ENCODE peak calls at places on chromosomes 13 and 19, in ten cellular contexts. D is stimulated activated CD8-positive, alpha-beta memory T cell treated with anti-CD3 and anti-CD28 coated beads, Interleukin-4, amount 100 ng/mL, for 4 hours; I is activated CD4-positive, alpha-beta T cell treated with anti-CD3 and anti-CD28 coated beads, Interleukin-2, amount 10 ng/mL, durations not matched to agents 7 days and 5 days; C is NCI-H2107; M is left ventricle myocardium inferior; X is NCI-H345; B is hepatic stellate cell; J is T follicular helper cell; F is activated T-cell treated with anti-CD3 and anti-CD28 coated beads for 1 hour; Y is T1000. O is an unnamed sample.

GRCh38 chr19:46471778-46472543 is 598 bp upstream of the PNMA8A start:
- DNase-seq in D (no peak), I (no peak), C (no peak), M (no peak), X (no peak), B (no peak), J (no peak), F (no peak), Y (no peak), O (no peak)

GRCh38 chr13:20700288-20700687 is 3.2 kb upstream of the IL17D start:
- DNase-seq in D (no peak), I (no peak), C (no peak), M (no peak), X (no peak), B (no peak), J (no peak), F (no peak), Y (no peak), O (no peak)

GRCh38 chr13:94917814-94918213 is 205.5 kb upstream of the SOX21 start:
- DNase-seq in D (no peak), I (no peak), C (no peak), M (no peak), X (no peak), B (no peak), J (no peak), F (no peak), Y (no peak), O (no peak)

GRCh38 chr13:31204592-31204991 is 4.8 kb downstream of the B3GLCT start:
- DNase-seq in D (no peak), I (no peak), C (no peak), M (no peak), X (no peak), B (peak; percentile 50), J (no peak), F (no peak), Y (no peak), O (no peak)

GRCh38 chr19:14580623-14581237 is 2.2 kb upstream of the CLEC17A start:
- DNase-seq in D (no peak), I (no peak), C (no peak), M (no peak), X (no peak), B (no peak), J (no peak), F (no peak), Y (no peak), O (no peak)

GRCh38 chr19:19670070-19670551 is 1.5 kb downstream of the ZNF101 start:
- DNase-seq in D (no peak), I (no peak), C (no peak), M (no peak), X (no peak), B (peak; percentile 13), J (no peak), F (no peak), Y (no peak), O (no peak)

GRCh38 chr19:55720214-55720746 is 17.9 kb downstream of the NLRP9 start:
- DNase-seq in D (no peak), I (no peak), C (no peak), M (no peak), X (no peak), B (no peak), J (no peak), F (no peak), Y (no peak), O (no peak)

GRCh38 chr19:47619763-47620162 is 10.8 kb downstream of the BICRA start:
- DNase-seq in D (no peak), I (no peak), C (no peak), M (no peak), X (no peak), B (no peak), J (no peak), F (no peak), Y (no peak), O (no peak)

GRCh38 chr13:20703785-20704458 is 423 bp downstream of the IL17D start:
- DNase-seq in D (peak; percentile 36), I (peak; percentile 73), C (peak; percentile 45), M (peak; percentile 68), X (peak; percentile 83), B (peak; percentile 91), J (peak; percentile 60), F (peak; percentile 60), Y (peak; percentile 70), O (peak; percentile 70)

GRCh38 chr13:94318418-94318817 is 161.1 kb downstream of the DCT start:
- DNase-seq in D (no peak), I (no peak), C (no peak), M (no peak), X (no peak), B (no peak), J (no peak), F (no peak), Y (no peak), O (no peak)

GRCh38 chr13:103757361-103757760 is 691.1 kb upstream of the SLC10A2 start:
- DNase-seq in D (no peak), I (no peak), C (no peak), M (no peak), X (no peak), B (no peak), J (no peak), F (no peak), Y (no peak), O (no peak)

GRCh38 chr13:34808649-34809048 is 133.4 kb upstream of the NBEA start:
- DNase-seq in D (no peak), I (no peak), C (no peak), M (no peak), X (no peak), B (no peak), J (no peak), F (no peak), Y (no peak), O (no peak)

GRCh38 chr13:24038846-24039330 is 121.6 kb upstream of the SPATA13 start:
- DNase-seq in D (no peak), I (no peak), C (no peak), M (no peak), X (peak; percentile 28), B (no peak), J (no peak), F (no peak), Y (peak; percentile 5), O (no peak)

GRCh38 chr19:17305211-17305516 is 508 bp upstream of the MRPL34 start:
- DNase-seq in D (no peak), I (no peak), C (no peak), M (no peak), X (no peak), B (no peak), J (no peak), F (no peak), Y (no peak), O (no peak)

GRCh38 chr19:58196911-58197616 is 14.2 kb downstream of the ZNF274 start:
- DNase-seq in D (no peak), I (no peak), C (no peak), M (no peak), X (no peak), B (no peak), J (no peak), F (no peak), Y (no peak), O (no peak)

GRCh38 chr13:33612641-33613638 is 205.0 kb upstream of the RFC3 start:
- DNase-seq in D (no peak), I (peak; percentile 12), C (no peak), M (no peak), X (no peak), B (no peak), J (no peak), F (no peak), Y (no peak), O (no peak)

GRCh38 chr19:53977429-53977990 is 13.9 kb upstream of the CACNG6 start:
- DNase-seq in D (peak; percentile 24), I (peak; percentile 69), C (no peak), M (peak; percentile 61), X (no peak), B (peak; percentile 88), J (peak; percentile 58), F (peak; percentile 57), Y (no peak), O (no peak)

GRCh38 chr13:30607908-30608307 is 9.8 kb upstream of the USPL1 start:
- DNase-seq in D (peak; percentile 36), I (peak; percentile 83), C (peak; percentile 35), M (no peak), X (no peak), B (no peak), J (peak; percentile 48), F (peak; percentile 42), Y (no peak), O (no peak)